ENCODE peak calls at places on chromosomes 4 and X, in nine cellular contexts. H is spleen, X is tibial artery, L is epithelial cell of esophagus, A is HepG2, D is bronchial epithelial cell, J is mucosa of descending colon, G is breast epithelium, F is upper lobe of right lung. T is an unnamed sample.

GRCh38 chrX:34656467-34656841 is 631 bp downstream of the TMEM47 start:
- DNase-seq in H (no peak), X (peak; percentile 65), L (no peak), A (no peak), D (no peak), J (peak; percentile 21), G (no peak), F (peak; percentile 31), T (peak; percentile 47)

GRCh38 chrX:13463608-13464007 is 105.8 kb upstream of the EGFL6 start:
- DNase-seq in H (no peak), X (peak; percentile 72), L (peak; percentile 83), A (no peak), D (peak; percentile 93), J (no peak), G (no peak), F (no peak), T (no peak)

GRCh38 chr4:4541040-4541631 is 712 bp downstream of the STX18 start:
- DNase-seq in H (no peak), X (no peak), L (peak; percentile 82), A (peak; percentile 60), D (peak; percentile 86), J (no peak), G (no peak), F (peak; percentile 71), T (peak; percentile 48)

GRCh38 chr4:102759835-102760644 is 728 bp downstream of the MANBA start:
- DNase-seq in H (no peak), X (peak; percentile 81), L (peak; percentile 50), A (peak; percentile 32), D (peak; percentile 50), J (no peak), G (no peak), F (no peak), T (no peak)

GRCh38 chrX:357693-358471 is 28.8 kb downstream of the PPP2R3B start:
- DNase-seq in H (peak; percentile 78), X (peak; percentile 48), L (peak; percentile 19), A (no peak), D (peak; percentile 14), J (no peak), G (no peak), F (peak; percentile 64), T (no peak)

GRCh38 chr4:15238720-15239119 is 189.1 kb upstream of the C1QTNF7 start:
- DNase-seq in H (no peak), X (no peak), L (peak; percentile 73), A (peak; percentile 5), D (peak; percentile 44), J (no peak), G (no peak), F (no peak), T (no peak)

GRCh38 chrX:39152106-39152649 is 350.9 kb downstream of the MID1IP1 start:
- DNase-seq in H (peak; percentile 81), X (no peak), L (peak; percentile 20), A (no peak), D (no peak), J (peak; percentile 60), G (no peak), F (peak; percentile 73), T (no peak)

GRCh38 chrX:107482046-107482445 is 32.6 kb downstream of the FRMPD3 start:
- DNase-seq in H (no peak), X (no peak), L (no peak), A (no peak), D (no peak), J (no peak), G (no peak), F (no peak), T (no peak)

GRCh38 chr4:135177323-135177722 is 975.7 kb upstream of the PABPC4L start:
- DNase-seq in H (no peak), X (no peak), L (no peak), A (no peak), D (no peak), J (no peak), G (no peak), F (no peak), T (no peak)

GRCh38 chr4:151689211-151689991 is 71.4 kb downstream of the GATB start:
- DNase-seq in H (no peak), X (no peak), L (no peak), A (no peak), D (no peak), J (no peak), G (no peak), F (no peak), T (no peak)

GRCh38 chr4:76197971-76198410 is 15.6 kb downstream of the SCARB2 start:
- DNase-seq in H (peak; percentile 79), X (no peak), L (peak; percentile 46), A (no peak), D (no peak), J (peak; percentile 59), G (no peak), F (peak; percentile 71), T (peak; percentile 57)
- H3K4me3 ChIP-seq in H (no peak overlapping the region), X (no peak overlapping the region), L (no peak overlapping the region), A (no peak overlapping the region), D (no peak overlapping the region), J (no peak overlapping the region), G (peak overlapping the region; percentile 9), F (no peak overlapping the region), T (no peak overlapping the region)

GRCh38 chr4:153148796-153149195 is 55.4 kb upstream of the TRIM2 start:
- DNase-seq in H (no peak), X (no peak), L (no peak), A (no peak), D (no peak), J (no peak), G (no peak), F (no peak), T (no peak)
- H3K4me3 ChIP-seq in H (no peak overlapping the region), X (no peak overlapping the region), L (no peak overlapping the region), A (no peak overlapping the region), D (no peak overlapping the region), J (no peak overlapping the region), G (no peak overlapping the region), F (no peak overlapping the region), T (no peak overlapping the region)

DNA sequence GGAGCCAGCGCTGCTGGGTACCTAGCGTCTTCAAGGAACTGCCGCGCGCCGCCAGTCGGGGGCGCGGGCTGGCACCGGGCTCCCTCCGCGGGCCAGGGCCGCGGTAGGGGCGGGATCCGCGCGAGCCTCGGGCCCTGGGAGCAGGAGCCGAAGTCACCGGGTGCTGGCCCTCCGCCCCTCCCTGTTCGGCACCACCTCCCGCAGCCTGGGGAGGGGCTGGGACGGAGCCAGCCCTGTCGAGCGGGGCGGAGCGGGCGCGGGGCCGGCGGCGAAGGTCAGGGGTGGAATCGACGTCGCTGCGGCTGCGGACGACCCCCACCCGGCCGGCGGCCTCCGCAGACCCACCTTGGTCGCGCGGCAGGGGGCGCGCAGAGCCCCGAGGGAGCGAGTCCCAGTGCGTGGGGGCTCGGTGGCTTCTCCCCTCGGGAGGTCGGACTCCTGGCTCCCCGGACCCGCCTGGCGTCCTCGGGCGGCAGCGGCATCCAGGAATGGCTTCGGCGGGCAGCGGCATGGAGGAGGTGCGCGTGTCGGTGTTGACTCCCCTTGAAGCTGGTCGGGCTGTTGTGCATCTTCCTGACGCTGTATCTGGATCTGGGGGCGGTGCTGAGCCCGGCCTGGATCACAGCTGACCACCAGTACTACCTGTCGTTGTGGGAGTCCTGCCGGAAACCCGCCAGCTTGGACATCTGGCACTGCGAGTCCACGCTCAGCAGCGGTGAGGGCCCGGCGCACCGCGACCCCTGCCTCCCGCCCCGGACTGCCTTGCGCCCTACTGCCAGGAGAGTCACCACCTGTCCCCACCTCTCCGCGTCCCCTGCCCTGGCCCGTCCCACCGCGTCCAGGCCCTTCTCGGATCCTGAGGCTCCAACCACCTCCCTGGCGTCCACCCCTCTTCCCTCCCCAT is 50.5 kb upstream of the FAM47C start:
- DNase-seq in H (no peak), X (no peak), L (peak; percentile 4), A (no peak), D (no peak), J (peak; percentile 27), G (no peak), F (peak; percentile 79), T (peak; percentile 79)
- H3K4me3 ChIP-seq in H (peak overlapping the region; percentile 30), X (peak overlapping the region; percentile 38), L (no peak overlapping the region), A (no peak overlapping the region), D (peak overlapping the region; percentile 29), J (no peak overlapping the region), G (peak overlapping the region; percentile 62), F (peak overlapping the region; percentile 23), T (peak overlapping the region; percentile 60)

GRCh38 chr4:9782136-9782436 is 652 bp downstream of the DRD5 start:
- DNase-seq in H (no peak), X (no peak), L (no peak), A (no peak), D (no peak), J (no peak), G (no peak), F (no peak), T (no peak)

GRCh38 chr4:9785926-9786325 is 4.5 kb downstream of the DRD5 start:
- DNase-seq in H (no peak), X (no peak), L (no peak), A (no peak), D (no peak), J (peak; percentile 36), G (no peak), F (no peak), T (no peak)

GRCh38 chr4:9781343-9782135 is at the start of gene DRD5:
- DNase-seq in H (no peak), X (no peak), L (no peak), A (no peak), D (no peak), J (no peak), G (no peak), F (no peak), T (no peak)
- H3K4me3 ChIP-seq in H (no peak within 1 kb of the TSS), X (no peak within 1 kb of the TSS), L (no peak within 1 kb of the TSS), A (no peak within 1 kb of the TSS), D (no peak within 1 kb of the TSS), J (no peak within 1 kb of the TSS), G (no peak within 1 kb of the TSS), F (no peak within 1 kb of the TSS), T (no peak within 1 kb of the TSS)

GRCh38 chr4:10655968-10656367 is 28.6 kb downstream of the CLNK start:
- DNase-seq in H (no peak), X (no peak), L (peak; percentile 69), A (no peak), D (peak; percentile 84), J (no peak), G (no peak), F (no peak), T (no peak)
- H3K4me3 ChIP-seq in H (no peak overlapping the region), X (no peak overlapping the region), L (no peak overlapping the region), A (no peak overlapping the region), D (no peak overlapping the region), J (no peak overlapping the region), G (no peak overlapping the region), F (no peak overlapping the region), T (no peak overlapping the region)

DNA sequence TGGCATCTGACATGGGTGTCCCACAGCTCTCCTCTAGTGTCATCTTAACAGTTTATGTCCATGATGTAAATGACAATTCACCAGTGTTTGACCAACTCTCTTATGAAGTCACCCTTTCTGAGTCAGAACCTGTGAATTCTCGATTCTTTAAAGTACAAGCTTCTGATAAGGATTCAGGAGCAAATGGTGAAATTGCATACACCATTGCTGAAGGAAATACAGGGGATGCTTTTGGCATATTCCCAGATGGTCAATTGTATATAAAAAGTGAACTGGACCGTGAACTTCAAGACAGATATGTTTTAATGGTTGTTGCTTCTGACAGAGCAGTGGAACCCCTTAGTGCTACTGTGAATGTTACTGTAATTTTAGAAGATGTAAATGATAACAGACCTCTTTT is 4.6 kb downstream of the FAT4 start:
- DNase-seq in H (no peak), X (no peak), L (no peak), A (no peak), D (no peak), J (no peak), G (no peak), F (no peak), T (no peak)
- H3K4me3 ChIP-seq in H (peak overlapping the region; percentile 55), X (peak overlapping the region; percentile 99), L (no peak overlapping the region), A (no peak overlapping the region), D (no peak overlapping the region), J (no peak overlapping the region), G (peak overlapping the region; percentile 88), F (peak overlapping the region; percentile 75), T (no peak overlapping the region)